ENCODE peak calls at places on chromosomes 16 and 17, in six cellular contexts. S is GM12891, G is K562, M is H1, F is HepG2, W is GM12878. L is an unnamed sample.

GRCh38 chr17:29757788-29758187 is 135.1 kb upstream of the CORO6 start:
- DNase-seq in F (no peak), G (no peak), S (no peak), M (no peak), W (no peak), L (no peak)

GRCh38 chr16:86597880-86598606 is 19.7 kb downstream of the FOXL1 start:
- DNase-seq in G (peak; percentile 60), S (no peak), F (no peak), M (no peak), W (no peak), L (no peak)

GRCh38 chr16:60945225-60945624 is 1091.0 kb downstream of the CDH8 start:
- DNase-seq in S (no peak), G (peak; percentile 9), M (peak; percentile 1), W (no peak), F (peak; percentile 5), L (no peak)

GRCh38 chr16:46709464-46709863 is 20.0 kb downstream of the ORC6 start:
- DNase-seq in M (no peak), G (no peak), W (no peak), S (no peak), F (no peak), L (no peak)

GRCh38 chr16:29012913-29013641 is 28.2 kb downstream of the LAT start:
- DNase-seq in W (no peak), M (no peak), G (no peak), F (no peak), S (no peak), L (no peak)

GRCh38 chr17:60138769-60139437 is 10.9 kb upstream of the CA4 start:
- DNase-seq in M (no peak), F (no peak), S (no peak), G (no peak), W (no peak), L (no peak)

GRCh38 chr17:927611-928461 is 51.7 kb downstream of the NXN start:
- DNase-seq in F (no peak), S (no peak), G (no peak), M (no peak), W (no peak), L (no peak)

GRCh38 chr16:46975908-46976470 is 2.5 kb upstream of the DNAJA2 start:
- DNase-seq in W (no peak), G (no peak), F (no peak), S (no peak), M (no peak), L (no peak)

GRCh38 chr17:40097931-40098845 is 2.2 kb downstream of the NR1D1 start:
- DNase-seq in F (peak; percentile 93), G (no peak), W (no peak), S (no peak), M (no peak), L (no peak)

GRCh38 chr17:39634384-39634871 is 2.5 kb upstream of the STARD3 start:
- DNase-seq in M (no peak), F (no peak), G (peak; percentile 62), S (no peak), W (no peak), L (no peak)

GRCh38 chr17:81217531-81217930 is 5.2 kb downstream of the CEP131 start:
- DNase-seq in M (no peak), F (no peak), W (no peak), G (no peak), S (no peak), L (no peak)

GRCh38 chr16:88527186-88527936 is 42.8 kb upstream of the ZC3H18 start:
- DNase-seq in M (no peak), W (no peak), F (peak; percentile 51), S (peak; percentile 97), G (peak; percentile 88), L (peak; percentile 93)

GRCh38 chr17:21285164-21286065 is 904 bp downstream of the MAP2K3 start:
- DNase-seq in M (no peak), F (no peak), W (no peak), G (no peak), S (no peak), L (no peak)

GRCh38 chr17:57954421-57955182 is 610 bp downstream of the CUEDC1 start:
- DNase-seq in G (no peak), F (no peak), S (no peak), M (no peak), W (no peak), L (no peak)

GRCh38 chr16:80113876-80114574 is 426.8 kb upstream of the DYNLRB2 start:
- DNase-seq in G (no peak), S (no peak), F (no peak), W (no peak), M (no peak), L (no peak)

GRCh38 chr17:77409282-77410161 is 268.8 kb downstream of the SEC14L1 start:
- DNase-seq in S (no peak), W (no peak), G (no peak), F (no peak), M (no peak), L (no peak)

GRCh38 chr17:56880133-56880532 is 33.7 kb downstream of the TRIM25 start:
- DNase-seq in G (no peak), F (no peak), M (no peak), W (no peak), S (no peak), L (no peak)

GRCh38 chr17:40322417-40323315 is 13.7 kb downstream of the RARA start:
- DNase-seq in G (peak; percentile 80), W (peak; percentile 88), F (peak; percentile 55), S (peak; percentile 76), M (no peak), L (peak; percentile 81)

GRCh38 chr17:81392909-81393654 is 2.2 kb upstream of the BAHCC1 start:
- DNase-seq in G (peak; percentile 40), F (no peak), M (no peak), W (no peak), S (no peak), L (no peak)

GRCh38 chr17:76805319-76805718 is 62.9 kb upstream of the MGAT5B start:
- DNase-seq in F (no peak), M (no peak), W (no peak), S (no peak), G (no peak), L (no peak)

GRCh38 chr17:52233632-52234031 is 75.1 kb upstream of the CA10 start:
- DNase-seq in W (no peak), G (no peak), F (no peak), M (no peak), S (no peak), L (no peak)

GRCh38 chr16:72467157-72467759 is 295.3 kb upstream of the PMFBP1 start:
- DNase-seq in S (no peak), F (peak; percentile 69), G (peak; percentile 12), W (no peak), M (no peak), L (no peak)

GRCh38 chr16:35207059-35207999 is 1747.9 kb downstream of the TP53TG3F start:
- DNase-seq in G (peak; percentile 43), W (no peak), F (no peak), M (no peak), S (no peak), L (no peak)

GRCh38 chr17:6145946-6146345 is 75.8 kb downstream of the WSCD1 start:
- DNase-seq in M (no peak), S (no peak), G (no peak), W (no peak), F (no peak), L (no peak)

GRCh38 chr17:75721463-75722011 is 278 bp downstream of the ITGB4 start:
- DNase-seq in F (no peak), G (peak; percentile 39), M (no peak), W (no peak), S (no peak), L (no peak)

GRCh38 chr16:4623593-4623992 is 1.0 kb upstream of the MGRN1 start:
- DNase-seq in S (no peak), M (no peak), W (no peak), F (no peak), G (no peak), L (no peak)

GRCh38 chr16:89811321-89811720 is 5.1 kb downstream of the FANCA start:
- DNase-seq in M (no peak), S (no peak), G (no peak), F (no peak), W (no peak), L (no peak)

GRCh38 chr16:89821438-89822187 is 5.2 kb upstream of the FANCA start:
- DNase-seq in W (no peak), M (no peak), F (peak; percentile 81), G (no peak), S (no peak), L (no peak)

GRCh38 chr16:89815639-89816348 is 653 bp downstream of the FANCA start:
- DNase-seq in S (no peak), F (no peak), M (no peak), W (no peak), G (peak; percentile 36), L (peak; percentile 41)
- TF ChIP-seq TAF1 in S (no peak), F (no peak), M (no peak), W (no peak), G (no peak), L (no peak)

GRCh38 chr16:27256861-27257260 is 11.7 kb downstream of the NSMCE1 start:
- DNase-seq in W (no peak), F (no peak), G (no peak), S (no peak), M (no peak), L (no peak)

GRCh38 chr16:27253526-27253930 is 15.0 kb downstream of the NSMCE1 start:
- DNase-seq in M (no peak), W (no peak), F (no peak), G (no peak), S (no peak), L (no peak)

GRCh38 chr16:27252206-27252585 is 16.4 kb downstream of the NSMCE1 start:
- DNase-seq in W (no peak), M (no peak), F (no peak), G (no peak), S (no peak), L (no peak)

GRCh38 chr16:27251561-27252205 is 16.9 kb downstream of the NSMCE1 start:
- DNase-seq in M (no peak), S (no peak), G (no peak), W (no peak), F (no peak), L (no peak)

DNA sequence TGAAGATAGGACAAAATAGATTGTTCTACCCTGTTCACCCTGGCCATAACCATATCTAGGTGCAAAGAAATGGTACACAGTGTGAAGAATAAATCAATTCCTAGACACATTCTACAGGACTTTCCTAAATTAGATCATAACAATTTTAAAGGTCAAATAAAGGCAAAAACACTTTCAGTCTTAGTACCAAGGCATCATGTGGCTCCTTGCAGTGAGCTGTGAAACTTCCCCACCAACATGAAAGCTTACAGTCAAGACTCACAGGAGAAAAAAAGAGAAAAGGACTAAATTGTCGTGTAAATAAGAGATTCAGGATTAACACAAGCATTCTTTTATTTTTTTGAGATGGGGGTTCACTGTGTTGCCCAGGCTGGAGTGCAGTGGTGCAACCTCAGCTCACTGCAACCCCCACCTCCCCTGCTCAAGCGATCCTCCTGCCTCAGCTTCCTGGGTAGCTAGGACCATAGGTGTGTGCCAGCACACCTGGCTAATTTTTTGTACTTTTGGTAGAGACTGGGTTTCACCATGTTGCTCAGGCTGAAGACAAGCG is 14.2 kb downstream of the NSMCE1 start:
- DNase-seq in S (no peak), G (no peak), W (peak; percentile 70), F (no peak), M (no peak), L (no peak)
- TF ChIP-seq POLR2AphosphoS5 in S (no peak), G (no peak), W (no peak), F (no peak), M (no peak), L (no peak)

GRCh38 chr17:18257747-18258355 is 687 bp downstream of the FLII start:
- DNase-seq in S (peak; percentile 69), M (no peak), G (peak; percentile 49), W (no peak), F (peak; percentile 53), L (peak; percentile 59)
- TF ChIP-seq TAF1 in S (peak; percentile 39), M (peak; percentile 13), G (no peak), W (no peak), F (no peak), L (peak; percentile 33)

GRCh38 chr17:45338023-45338781 is 21.4 kb upstream of the MAP3K14 start:
- DNase-seq in S (no peak), W (no peak), F (no peak), G (no peak), M (no peak), L (no peak)
- TF ChIP-seq POLR2AphosphoS5 in S (no peak), W (no peak), F (no peak), G (no peak), M (no peak), L (no peak)

L was measured in GM12892.